ENCODE peak calls at places on chromosome 3, in seven cellular contexts. W, G, T, S, E, Y and O are unnamed samples.

GRCh38 chr3:56591256-56591655 is 34.3 kb downstream of the CCDC66 start:
- DNase-seq in W (no peak), G (no peak), T (no peak), S (no peak), E (no peak), Y (no peak), O (no peak)

GRCh38 chr3:191430103-191430502 is 30.9 kb upstream of the PYDC2 start:
- DNase-seq in W (no peak), G (no peak), T (no peak), S (no peak), E (no peak), Y (no peak), O (no peak)

GRCh38 chr3:36814071-36814717 is 49.8 kb upstream of the DCLK3 start:
- DNase-seq in W (no peak), G (no peak), T (no peak), S (no peak), E (no peak), Y (no peak), O (no peak)

GRCh38 chr3:151199569-151200438 is 3.2 kb downstream of the GPR171 start:
- DNase-seq in W (no peak), G (no peak), T (no peak), S (no peak), E (no peak), Y (no peak), O (peak)

GRCh38 chr3:62379206-62379834 is 6.0 kb upstream of the FEZF2 start:
- DNase-seq in W (no peak), G (no peak), T (no peak), S (no peak), E (no peak), Y (no peak), O (no peak)

GRCh38 chr3:191345334-191345733 is 15.0 kb upstream of the UTS2B start:
- DNase-seq in W (no peak), G (no peak), T (no peak), S (no peak), E (no peak), Y (no peak), O (no peak)

GRCh38 chr3:132267594-132267993 is 49.6 kb upstream of the ACP3 start:
- DNase-seq in W (no peak), G (no peak), T (no peak), S (no peak), E (no peak), Y (no peak), O (no peak)

GRCh38 chr3:129827765-129828164 is 65.7 kb downstream of the TMCC1 start:
- DNase-seq in W (no peak), G (no peak), T (no peak), S (no peak), E (no peak), Y (no peak), O (no peak)

GRCh38 chr3:21392521-21392920 is 358.5 kb downstream of the ZNF385D start:
- DNase-seq in W (peak), G (no peak), T (no peak), S (no peak), E (no peak), Y (no peak), O (no peak)

GRCh38 chr3:196969001-196969659 is 497 bp upstream of the PIGZ start:
- DNase-seq in W (peak), G (peak), T (no peak), S (peak), E (peak), Y (peak), O (peak)